ENCODE peak calls at places on chromosomes 16 and 17, in four cellular contexts. T is transverse colon, U is RWPE1, A is endothelial cell. C is an unnamed sample.

GRCh38 chr17:521561-522325 is 169.1 kb upstream of the RPH3AL start:
- DNase-seq in T (no peak), U (no peak), A (no peak), C (no peak)

GRCh38 chr17:41705271-41705991 is 6.7 kb upstream of the GAST start:
- DNase-seq in U (no peak), A (no peak), T (no peak), C (no peak)

GRCh38 chr17:7606280-7606679 is 8.4 kb downstream of the FXR2 start:
- DNase-seq in T (no peak), U (no peak), A (no peak), C (no peak)

GRCh38 chr16:56163938-56164337 is 27.4 kb upstream of the GNAO1 start:
- DNase-seq in U (no peak), T (no peak), A (no peak), C (no peak)

GRCh38 chr17:83156408-83156807 is 77.0 kb downstream of the METRNL start:
- DNase-seq in A (no peak), T (no peak), U (no peak), C (no peak)

GRCh38 chr17:41772218-41772585 is 14.3 kb downstream of the JUP start:
- DNase-seq in T (peak; percentile 90), U (peak; percentile 70), A (no peak), C (no peak)

GRCh38 chr17:12027658-12028057 is 7.0 kb downstream of the MAP2K4 start:
- DNase-seq in U (no peak), T (no peak), A (no peak), C (no peak)

GRCh38 chr17:58317421-58318064 is 11.1 kb downstream of the TSPOAP1 start:
- DNase-seq in T (peak; percentile 69), U (peak; percentile 75), A (peak; percentile 54), C (peak; percentile 81)

GRCh38 chr17:16215002-16215272 is 397 bp downstream of the NCOR1 start:
- DNase-seq in U (peak; percentile 30), A (peak; percentile 63), T (peak; percentile 54), C (peak; percentile 62)

GRCh38 chr16:20851601-20852000 is 45.3 kb downstream of the REXO5 start:
- DNase-seq in T (peak; percentile 66), U (peak; percentile 79), A (no peak), C (no peak)

GRCh38 chr17:55177159-55177913 is 87.4 kb upstream of the HLF start:
- DNase-seq in T (no peak), U (no peak), A (no peak), C (no peak)

GRCh38 chr17:70098030-70098429 is 23.0 kb downstream of the KCNJ16 start:
- DNase-seq in U (no peak), T (no peak), A (no peak), C (no peak)

GRCh38 chr17:74545456-74546230 is at the start of gene CD300C:
- DNase-seq in A (no peak), T (no peak), U (no peak), C (no peak)

GRCh38 chr16:537415-538335 is 10.2 kb downstream of the CAPN15 start:
- DNase-seq in T (no peak), U (no peak), A (no peak), C (no peak)
- TF ChIP-seq CTCF in T (no peak), U (no peak), A (no peak), C (no peak)

DNA sequence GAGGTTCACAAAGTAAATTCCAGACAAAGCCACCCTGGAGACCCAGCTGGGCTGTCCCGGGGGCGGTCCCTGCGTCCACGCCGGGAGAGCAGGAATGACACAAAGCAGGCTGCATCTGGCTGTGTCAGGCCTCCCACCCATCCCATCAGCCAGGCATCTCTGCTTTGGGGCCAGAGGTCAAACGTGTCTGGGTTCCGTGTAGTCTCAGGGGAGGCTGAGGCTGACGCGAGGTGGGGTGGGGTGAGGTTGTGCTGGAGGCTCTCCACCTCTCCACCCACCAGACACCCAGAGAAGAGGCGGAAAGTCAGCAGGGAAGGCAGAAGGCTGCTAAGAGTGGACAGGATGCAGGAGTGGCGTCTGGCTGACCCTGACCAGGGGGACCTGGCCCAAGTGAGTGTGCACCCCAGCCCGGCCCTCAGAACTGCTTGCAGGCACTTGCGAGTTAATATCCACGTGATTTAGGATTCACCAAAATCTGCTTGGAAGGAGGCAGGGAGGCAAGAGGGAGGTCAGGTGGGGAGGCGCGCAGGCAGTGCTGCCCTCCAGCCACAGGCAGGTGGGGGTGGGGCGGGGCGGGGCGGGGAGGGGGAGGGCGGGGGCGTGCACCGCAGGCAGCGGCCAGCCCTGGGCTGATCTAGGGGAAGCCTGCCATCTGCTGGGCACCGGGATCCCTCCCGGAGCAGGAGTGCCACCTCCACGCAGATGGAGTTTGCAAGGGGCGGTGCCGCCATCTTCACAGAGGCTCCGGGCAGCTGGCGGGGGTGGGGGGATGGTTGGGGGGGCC is 44.3 kb downstream of the TBC1D16 start:
- DNase-seq in A (peak; percentile 79), T (peak; percentile 91), U (peak; percentile 91), C (peak; percentile 84)
- TF ChIP-seq CTCF in A (no peak), T (peak; percentile 67), U (peak; percentile 67), C (peak; percentile 64)

DNA sequence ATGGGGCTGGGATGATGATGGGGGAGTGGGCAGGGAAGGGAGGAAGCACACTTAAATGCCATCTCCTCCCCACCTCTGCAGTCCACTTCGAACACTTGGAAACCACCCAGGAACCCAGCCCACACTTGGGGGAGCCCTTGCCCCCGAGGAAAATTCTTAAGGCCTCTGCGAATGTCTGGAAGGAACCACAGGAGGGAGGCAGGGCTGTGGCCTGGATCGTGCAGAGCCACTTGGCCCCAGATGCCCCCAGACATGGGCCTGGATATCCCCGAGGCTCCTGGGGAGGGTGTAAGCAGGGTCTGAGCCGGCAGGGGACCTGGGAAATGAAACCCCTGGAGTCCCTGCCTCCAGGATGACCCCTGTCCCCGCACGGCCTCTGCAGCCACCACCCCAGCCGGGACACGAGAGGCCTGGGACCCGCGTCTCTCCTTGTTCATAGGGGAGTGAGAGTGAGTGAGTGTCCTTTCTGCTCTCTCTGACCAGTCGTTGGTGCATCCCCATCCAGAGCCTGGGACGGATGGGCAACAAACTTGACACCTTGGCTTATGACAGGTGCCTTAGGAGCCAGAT is 11.8 kb upstream of the MTSS2 start:
- DNase-seq in U (no peak), T (no peak), A (no peak), C (no peak)
- TF ChIP-seq CTCF in U (no peak), T (no peak), A (no peak), C (no peak)

DNA sequence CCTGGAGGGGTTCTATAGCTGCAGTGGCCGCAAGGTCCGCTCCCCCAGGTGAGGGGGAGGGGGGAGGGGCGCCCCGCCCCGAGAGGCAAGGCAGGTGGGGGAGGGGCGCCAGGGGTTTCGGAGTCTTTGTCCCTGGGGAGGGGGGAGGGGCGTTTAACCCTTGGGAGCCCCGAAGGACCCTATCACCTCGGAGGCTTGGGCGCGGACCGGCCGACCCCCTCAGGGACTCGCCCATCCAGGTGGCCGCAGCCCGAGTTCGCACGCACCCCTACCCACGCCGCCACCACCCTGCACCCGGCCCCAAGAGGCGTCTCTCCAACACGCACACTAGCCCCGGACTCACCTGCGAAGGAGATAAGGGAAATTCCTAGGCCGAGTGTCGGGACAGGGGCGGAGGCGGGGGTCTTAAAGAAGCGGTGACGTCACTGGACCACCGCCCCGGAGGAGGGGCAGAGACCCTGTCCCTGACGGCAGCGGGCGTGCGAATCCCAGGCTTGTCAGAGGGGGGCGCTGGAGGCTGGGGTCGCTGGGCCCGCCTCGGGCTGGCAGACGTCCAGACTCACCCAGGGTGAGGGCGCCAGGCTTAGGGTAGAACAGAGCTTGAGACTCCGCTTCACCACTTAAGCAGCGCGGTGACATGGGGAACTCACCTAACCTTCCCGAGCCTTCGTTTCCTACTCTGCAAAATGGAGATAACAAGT is at the start of gene CLDN6:
- DNase-seq in T (peak; percentile 32), U (no peak), A (peak; percentile 89), C (no peak)
- TF ChIP-seq CTCF in T (no peak), U (no peak), A (peak; percentile 73), C (peak; percentile 47)

C was measured in GM13976.